ENCODE peak calls at places on chromosomes 6 and 20, in five cellular contexts. Z is AG04450; X is type B pancreatic cell; S is HFFc6; F is CD8-positive, alpha-beta T cell. E is an unnamed sample.

GRCh38 chr6:1726341-1726763 is 116.6 kb downstream of the FOXC1 start:
- DNase-seq in Z (no peak), S (no peak), F (no peak), X (no peak), E (no peak)

GRCh38 chr6:23823421-23823820 is 302.6 kb upstream of the NRSN1 start:
- DNase-seq in X (no peak), S (no peak), F (no peak), Z (no peak), E (no peak)

GRCh38 chr6:44176935-44177509 is 18.4 kb downstream of the CAPN11 start:
- DNase-seq in S (no peak), Z (no peak), X (no peak), F (peak), E (no peak)

GRCh38 chr6:32785781-32786533 is 22.6 kb upstream of the HLA-DQB2 start:
- DNase-seq in Z (no peak), S (peak), F (no peak), X (no peak), E (no peak)

GRCh38 chr6:21005816-21006553 is 471.7 kb downstream of the CDKAL1 start:
- DNase-seq in X (no peak), F (no peak), Z (peak), S (peak), E (no peak)

GRCh38 chr6:107972413-107973096 is 14.5 kb upstream of the SEC63 start:
- DNase-seq in Z (no peak), X (no peak), F (no peak), S (no peak), E (no peak)

GRCh38 chr20:7849675-7850074 is 90.6 kb downstream of the HAO1 start:
- DNase-seq in Z (no peak), F (no peak), X (no peak), S (no peak), E (no peak)

GRCh38 chr6:11804135-11804534 is 25.5 kb upstream of the ADTRP start:
- DNase-seq in S (no peak), F (no peak), Z (no peak), X (no peak), E (no peak)

GRCh38 chr6:138795809-138796469 is at the start of gene ECT2L:
- DNase-seq in F (no peak), Z (no peak), X (peak), S (no peak), E (peak)

GRCh38 chr6:25660512-25660911 is 8.5 kb downstream of the SCGN start:
- DNase-seq in S (peak), F (no peak), X (no peak), Z (no peak), E (no peak)

GRCh38 chr6:101341926-101342325 is 51.6 kb upstream of the GRIK2 start:
- DNase-seq in X (no peak), S (no peak), Z (no peak), F (no peak), E (no peak)
- TF ChIP-seq CTCF in X (no peak), S (no peak), Z (no peak), F (no peak), E (no peak)

GRCh38 chr6:104281370-104281769 is 578.3 kb downstream of the HACE1 start:
- DNase-seq in F (no peak), S (no peak), Z (no peak), X (no peak), E (no peak)
- TF ChIP-seq CTCF in F (no peak), S (no peak), Z (no peak), X (no peak), E (no peak)

GRCh38 chr6:7621761-7622160 is 31.8 kb downstream of the SNRNP48 start:
- DNase-seq in Z (no peak), X (no peak), F (no peak), S (peak), E (peak)

GRCh38 chr6:7615611-7616383 is 25.8 kb downstream of the SNRNP48 start:
- DNase-seq in S (peak), Z (no peak), X (no peak), F (no peak), E (no peak)

DNA sequence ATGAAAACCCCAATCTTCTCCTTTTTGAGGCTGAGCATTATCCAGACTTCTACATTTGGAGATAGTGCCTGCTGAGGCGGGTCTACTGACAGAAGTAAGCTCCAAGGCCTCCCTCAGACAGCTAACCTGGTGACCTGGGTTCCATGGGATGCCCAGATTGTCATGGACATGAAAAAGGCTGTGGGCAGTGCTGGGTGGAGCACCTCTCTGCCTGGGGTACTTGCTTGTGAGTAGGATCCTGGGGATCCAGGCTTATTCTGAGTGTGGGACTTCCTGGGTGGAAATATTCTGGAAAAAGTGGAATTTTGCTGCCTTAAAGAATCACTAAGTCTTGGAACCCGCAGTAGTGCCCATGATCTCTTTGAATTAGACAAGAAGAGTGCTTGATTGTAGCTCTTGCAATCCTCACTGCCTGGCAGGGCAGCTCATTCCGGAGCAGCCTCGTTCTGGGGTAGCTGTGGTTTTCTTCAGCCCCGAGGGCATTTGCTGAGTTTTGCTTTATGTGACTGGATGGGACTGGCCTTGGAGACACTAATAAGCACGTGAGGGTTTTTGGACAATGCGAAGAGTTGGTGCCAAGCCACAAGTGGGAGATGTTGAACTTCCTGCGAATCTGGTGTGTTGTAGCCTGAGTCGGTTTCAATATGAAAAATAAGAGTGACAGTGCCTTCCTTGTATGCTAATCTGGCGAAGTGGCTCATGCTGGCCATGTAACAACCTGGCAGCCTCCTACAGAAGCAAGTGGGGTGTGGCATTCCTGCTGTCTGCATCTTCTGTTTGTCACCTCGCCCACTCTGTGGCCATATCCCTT is 28.2 kb downstream of the SNRNP48 start:
- DNase-seq in X (no peak), Z (no peak), F (no peak), S (peak), E (no peak)
- TF ChIP-seq CTCF in X (no peak), Z (no peak), F (no peak), S (peak), E (peak)

GRCh38 chr6:110130362-110130761 is 49.1 kb downstream of the WASF1 start:
- DNase-seq in S (no peak), X (no peak), F (no peak), Z (no peak), E (no peak)
- TF ChIP-seq CTCF in S (no peak), X (no peak), F (no peak), Z (no peak), E (no peak)

DNA sequence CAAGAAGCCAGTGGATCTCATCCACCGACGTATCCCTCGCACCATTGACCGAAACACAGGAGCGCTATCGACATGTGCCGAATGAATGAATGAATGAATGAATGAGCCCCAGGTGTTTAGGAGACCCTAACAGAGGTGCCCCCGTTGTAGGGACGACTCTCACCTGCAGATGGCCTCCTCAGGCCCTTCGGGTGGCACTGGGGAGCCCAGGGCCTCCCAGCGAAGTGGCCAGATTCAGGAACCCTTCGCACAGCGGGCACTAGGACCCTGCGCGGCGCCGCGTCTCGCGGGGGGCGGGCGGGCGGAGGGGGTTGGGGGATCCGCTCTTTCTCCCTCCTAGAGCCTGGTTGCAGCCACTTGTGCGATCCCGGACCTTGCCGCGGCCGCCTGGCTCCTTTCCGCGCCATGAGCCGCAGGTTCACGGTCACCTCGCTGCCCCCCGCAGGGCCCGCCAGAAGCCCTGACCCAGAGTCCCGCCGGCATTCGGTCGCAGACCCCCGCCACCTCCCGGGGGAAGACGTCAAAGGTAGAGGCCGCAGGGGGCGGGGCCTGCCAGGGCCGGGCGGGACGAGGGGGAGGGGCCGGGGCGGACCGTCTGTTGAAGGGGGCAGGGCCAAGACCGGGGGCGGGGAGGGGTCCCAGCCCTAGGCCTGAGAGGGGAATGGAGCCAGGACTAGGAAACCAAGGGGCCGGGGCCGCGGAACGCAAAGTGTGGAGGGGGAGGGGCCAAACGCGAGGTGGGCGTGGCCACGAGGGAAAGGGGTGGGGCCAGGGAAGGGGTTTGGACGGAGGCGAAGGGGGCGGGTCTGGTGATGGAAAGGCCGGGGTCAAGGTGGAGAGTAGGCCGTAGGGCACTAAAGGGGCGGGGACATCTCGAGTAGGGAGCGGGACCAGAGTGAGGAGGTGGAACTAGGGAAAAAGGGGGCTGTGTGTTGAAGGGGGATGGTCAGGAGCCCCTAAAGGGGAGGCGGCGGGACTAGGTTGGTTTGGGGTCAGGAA is 7.4 kb upstream of the SLC12A5 start:
- DNase-seq in Z (no peak), F (no peak), X (peak), S (no peak), E (no peak)
- TF ChIP-seq CTCF in Z (no peak), F (no peak), X (no peak), S (peak), E (no peak)

GRCh38 chr20:38114353-38114791 is 50.7 kb downstream of the TGM2 start:
- DNase-seq in S (peak), X (no peak), F (no peak), Z (no peak), E (no peak)

GRCh38 chr20:38115205-38115604 is 49.9 kb downstream of the TGM2 start:
- DNase-seq in X (no peak), S (no peak), Z (no peak), F (no peak), E (no peak)

GRCh38 chr20:38112249-38112942 is 52.7 kb downstream of the TGM2 start:
- DNase-seq in S (no peak), X (peak), Z (no peak), F (no peak), E (no peak)

GRCh38 chr20:38112943-38113294 is 52.2 kb downstream of the TGM2 start:
- DNase-seq in S (no peak), X (no peak), F (no peak), Z (no peak), E (peak)

GRCh38 chr20:38113401-38114325 is 51.4 kb downstream of the TGM2 start:
- DNase-seq in S (no peak), X (peak), Z (no peak), F (no peak), E (no peak)
- TF ChIP-seq CTCF in S (peak), X (peak), Z (peak), F (no peak), E (peak)

GRCh38 chr6:168275168-168275567 is 44.4 kb downstream of the DACT2 start:
- DNase-seq in X (no peak), Z (no peak), F (no peak), S (no peak), E (no peak)
- TF ChIP-seq CTCF in X (no peak), Z (no peak), F (no peak), S (no peak), E (no peak)

DNA sequence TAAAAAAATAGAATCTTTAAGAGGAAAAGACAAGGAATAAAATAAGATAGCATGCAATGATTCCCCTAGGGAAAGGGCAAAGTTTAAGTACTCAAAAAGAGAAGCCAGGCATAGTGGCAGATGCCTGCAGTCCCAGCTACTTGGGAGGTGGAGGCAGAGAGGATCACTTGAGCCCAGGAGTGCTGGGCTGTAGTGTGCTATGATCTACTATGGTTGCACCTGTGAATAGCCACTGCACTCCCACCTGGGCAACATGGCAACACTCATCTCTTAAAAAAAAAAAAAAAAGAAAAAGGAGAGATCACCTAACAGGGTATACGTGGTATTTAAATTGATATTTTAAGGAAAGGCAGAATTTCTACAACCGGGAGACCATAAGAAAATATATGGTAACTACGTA is 16.0 kb downstream of the EPHA7 start:
- DNase-seq in Z (no peak), F (no peak), X (no peak), S (no peak), E (no peak)
- TF ChIP-seq CTCF in Z (no peak), F (no peak), X (no peak), S (no peak), E (no peak)

DNA sequence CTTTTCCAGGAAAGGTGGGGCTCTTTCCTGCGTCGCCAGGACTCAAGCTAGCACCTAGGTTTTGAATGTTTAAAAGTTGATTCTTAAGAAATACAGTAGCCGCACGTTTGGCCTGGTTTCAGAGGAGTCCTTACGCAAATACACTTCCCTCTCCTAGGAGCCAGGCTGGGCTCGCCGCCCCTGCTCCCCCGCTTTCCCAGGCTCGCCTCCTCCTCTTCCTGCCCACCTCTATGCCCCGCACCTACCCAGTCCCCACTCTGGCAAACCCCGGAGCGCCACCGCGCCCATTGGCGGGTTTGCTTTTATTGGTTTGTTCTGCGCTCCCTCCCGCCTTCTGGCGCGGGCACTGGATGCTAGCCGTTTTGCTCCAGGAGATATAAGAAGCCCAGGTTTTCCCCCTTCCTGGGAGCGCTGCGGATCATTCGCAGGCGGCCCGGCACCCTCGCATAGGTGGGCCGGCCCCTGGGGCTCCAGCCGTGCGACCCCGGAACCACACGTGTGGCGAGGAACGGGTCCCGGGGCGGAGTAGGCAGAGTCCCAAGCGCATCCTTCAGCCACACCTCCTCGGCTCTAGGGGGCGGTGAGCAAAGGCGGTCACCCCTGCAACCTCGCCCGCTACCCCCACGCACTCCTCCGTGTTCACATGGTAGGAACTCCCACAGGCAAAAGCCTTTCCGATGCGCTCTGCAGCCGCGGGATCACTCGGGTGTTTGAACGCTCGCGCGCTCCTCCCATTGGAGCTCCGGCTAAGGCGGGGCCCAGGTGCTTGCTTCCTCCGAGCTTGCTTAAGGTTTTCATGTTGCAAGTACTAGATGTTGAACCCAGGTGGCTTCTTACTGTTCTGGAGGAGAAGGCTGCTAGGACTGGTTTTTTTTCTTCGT is 119.0 kb downstream of the RTN4IP1 start:
- DNase-seq in X (no peak), Z (no peak), F (peak), S (no peak), E (no peak)
- TF ChIP-seq CTCF in X (peak), Z (no peak), F (no peak), S (peak), E (no peak)

E was measured in osteocyte.